ENCODE peak calls at places on chromosome 1, in nine cellular contexts. N, F, V, Y, A, D, H, M and E are unnamed samples.

GRCh38 chr1:226223786-226224244 is 351 bp downstream of the MIXL1 start:
- DNase-seq in N (no peak), H (no peak), A (peak), V (no peak), Y (peak), D (no peak), F (no peak), M (no peak), E (peak)

GRCh38 chr1:236206548-236206947 is 64.2 kb downstream of the GPR137B start:
- DNase-seq in H (no peak), Y (peak), D (no peak), N (no peak), A (no peak), V (no peak), F (no peak), M (peak), E (peak)

GRCh38 chr1:209220048-209220524 is 363.4 kb upstream of the CAMK1G start:
- DNase-seq in V (no peak), M (no peak), Y (no peak), D (no peak), H (no peak), N (no peak), A (no peak), F (no peak), E (no peak)

GRCh38 chr1:243968413-243968812 is 82.7 kb upstream of the ZBTB18 start:
- DNase-seq in D (no peak), Y (no peak), V (no peak), F (no peak), H (no peak), N (no peak), A (no peak), M (no peak), E (no peak)

GRCh38 chr1:42429623-42430022 is 26.2 kb downstream of the ZMYND12 start:
- DNase-seq in D (no peak), F (no peak), H (no peak), N (no peak), A (no peak), V (no peak), M (no peak), Y (no peak), E (no peak)

GRCh38 chr1:202274611-202275010 is 67.1 kb downstream of the UBE2T start:
- DNase-seq in V (peak), M (peak), N (no peak), D (peak), A (peak), H (no peak), Y (peak), F (peak), E (peak)

GRCh38 chr1:183180634-183181056 is 5.4 kb upstream of the LAMC2 start:
- DNase-seq in F (peak), A (no peak), M (peak), Y (no peak), V (peak), N (no peak), H (no peak), D (no peak), E (no peak)

GRCh38 chr1:113279776-113280391 is 110.4 kb upstream of the MAGI3 start:
- DNase-seq in F (no peak), H (no peak), D (no peak), Y (no peak), V (no peak), N (no peak), M (no peak), A (no peak), E (no peak)

GRCh38 chr1:214248294-214249082 is 32.5 kb upstream of the SMYD2 start:
- DNase-seq in M (no peak), D (no peak), N (no peak), V (no peak), F (no peak), A (no peak), Y (no peak), H (no peak), E (no peak)

DNA sequence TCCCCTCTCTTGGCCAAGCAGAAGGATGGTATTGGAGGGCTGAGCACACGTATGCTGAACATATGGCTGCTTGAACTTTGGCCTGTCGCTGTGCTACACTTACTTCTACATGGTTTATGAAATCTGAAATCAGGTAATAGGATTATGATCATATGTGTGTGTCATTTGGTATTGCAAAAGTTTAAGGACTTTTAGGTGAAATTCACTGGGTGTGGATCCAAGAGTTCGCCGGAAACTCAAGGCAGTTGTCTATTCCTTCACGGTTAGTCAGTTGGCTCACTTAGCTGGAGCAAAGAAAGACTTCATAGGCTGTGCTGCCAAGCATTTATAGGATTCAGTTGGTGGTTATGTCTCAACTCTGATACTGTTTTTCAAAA is 918 bp downstream of the UAP1 start:
- DNase-seq in D (no peak), A (no peak), H (no peak), F (no peak), Y (peak), N (no peak), M (no peak), V (peak), E (peak)
- TF ChIP-seq POLR2A in D (no peak), A (no peak), H (no peak), F (no peak), Y (no peak), N (no peak), M (no peak), V (no peak), E (no peak)

GRCh38 chr1:33369081-33369480 is 48.2 kb upstream of the A3GALT2 start:
- DNase-seq in V (no peak), F (no peak), H (no peak), N (no peak), A (no peak), Y (no peak), D (peak), M (no peak), E (no peak)
- TF ChIP-seq POLR2A in V (no peak), F (no peak), H (no peak), N (no peak), A (no peak), Y (no peak), D (no peak), M (no peak), E (no peak)

GRCh38 chr1:7703321-7704213 is 67.5 kb upstream of the VAMP3 start:
- DNase-seq in V (no peak), F (no peak), M (peak), N (no peak), H (no peak), A (no peak), D (no peak), Y (peak), E (no peak)

GRCh38 chr1:7705908-7706216 is 65.2 kb upstream of the VAMP3 start:
- DNase-seq in N (no peak), F (no peak), H (no peak), A (no peak), Y (no peak), V (no peak), D (no peak), M (no peak), E (no peak)

GRCh38 chr1:7702365-7702764 is 68.7 kb upstream of the VAMP3 start:
- DNase-seq in V (no peak), Y (no peak), M (no peak), A (no peak), H (no peak), N (no peak), F (no peak), D (no peak), E (no peak)

GRCh38 chr1:7705048-7705907 is 65.8 kb upstream of the VAMP3 start:
- DNase-seq in H (no peak), D (no peak), Y (no peak), M (peak), F (no peak), V (peak), A (no peak), N (no peak), E (peak)

DNA sequence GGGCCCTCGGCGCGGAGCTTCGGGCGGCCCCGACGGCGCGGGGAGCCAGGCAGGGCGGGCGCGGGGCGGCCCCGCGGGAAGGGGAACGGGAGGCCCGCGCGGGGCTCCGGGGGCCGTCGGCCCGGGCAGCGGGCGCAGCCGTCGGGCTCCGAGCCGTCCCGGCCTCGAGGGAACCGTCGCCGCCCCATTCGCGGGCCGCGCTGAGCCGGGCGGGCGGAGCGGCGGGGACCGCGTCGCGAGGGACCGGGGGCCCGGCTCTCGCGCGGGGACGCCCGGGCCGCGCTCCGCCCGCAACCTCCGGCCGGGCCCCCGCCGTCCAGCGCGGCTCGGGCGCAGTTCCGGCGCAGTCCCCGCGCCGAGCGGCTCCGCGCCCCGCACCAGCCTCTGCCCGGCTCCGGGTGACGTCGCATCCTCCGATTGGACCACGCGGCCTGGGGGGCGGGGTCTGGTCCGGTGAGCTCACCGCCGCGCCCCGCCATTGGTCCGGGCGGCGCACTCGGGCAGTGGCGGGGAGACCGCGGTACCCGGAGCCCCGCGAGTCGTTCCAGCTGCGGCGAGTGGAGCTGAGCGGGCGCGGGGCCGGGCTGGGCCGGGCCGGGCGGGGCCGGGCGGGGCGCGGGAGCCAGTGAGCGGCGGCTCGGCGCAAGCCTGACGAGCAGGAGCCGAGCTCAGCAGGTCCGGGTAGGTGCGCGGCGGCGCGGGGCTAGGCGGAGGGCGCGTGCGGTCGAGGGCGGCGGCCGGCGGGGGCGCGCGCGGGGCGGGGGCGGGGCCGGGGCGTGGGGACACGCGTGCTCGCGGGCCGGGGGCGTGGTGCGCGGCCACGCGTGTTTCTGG is 66.7 kb upstream of the VAMP3 start:
- DNase-seq in F (peak), D (peak), V (peak), H (peak), N (peak), Y (peak), M (peak), A (peak), E (peak)
- TF ChIP-seq POLR2A in F (no peak), D (peak), V (peak), H (no peak), N (no peak), Y (no peak), M (no peak), A (no peak), E (no peak)

GRCh38 chr1:224503161-224504118 is 68.8 kb upstream of the WDR26 start:
- DNase-seq in H (peak), V (peak), N (peak), Y (peak), M (peak), F (peak), D (peak), A (peak), E (peak)
- TF ChIP-seq POLR2A in H (no peak), V (no peak), N (no peak), Y (peak), M (no peak), F (no peak), D (no peak), A (no peak), E (peak)

DNA sequence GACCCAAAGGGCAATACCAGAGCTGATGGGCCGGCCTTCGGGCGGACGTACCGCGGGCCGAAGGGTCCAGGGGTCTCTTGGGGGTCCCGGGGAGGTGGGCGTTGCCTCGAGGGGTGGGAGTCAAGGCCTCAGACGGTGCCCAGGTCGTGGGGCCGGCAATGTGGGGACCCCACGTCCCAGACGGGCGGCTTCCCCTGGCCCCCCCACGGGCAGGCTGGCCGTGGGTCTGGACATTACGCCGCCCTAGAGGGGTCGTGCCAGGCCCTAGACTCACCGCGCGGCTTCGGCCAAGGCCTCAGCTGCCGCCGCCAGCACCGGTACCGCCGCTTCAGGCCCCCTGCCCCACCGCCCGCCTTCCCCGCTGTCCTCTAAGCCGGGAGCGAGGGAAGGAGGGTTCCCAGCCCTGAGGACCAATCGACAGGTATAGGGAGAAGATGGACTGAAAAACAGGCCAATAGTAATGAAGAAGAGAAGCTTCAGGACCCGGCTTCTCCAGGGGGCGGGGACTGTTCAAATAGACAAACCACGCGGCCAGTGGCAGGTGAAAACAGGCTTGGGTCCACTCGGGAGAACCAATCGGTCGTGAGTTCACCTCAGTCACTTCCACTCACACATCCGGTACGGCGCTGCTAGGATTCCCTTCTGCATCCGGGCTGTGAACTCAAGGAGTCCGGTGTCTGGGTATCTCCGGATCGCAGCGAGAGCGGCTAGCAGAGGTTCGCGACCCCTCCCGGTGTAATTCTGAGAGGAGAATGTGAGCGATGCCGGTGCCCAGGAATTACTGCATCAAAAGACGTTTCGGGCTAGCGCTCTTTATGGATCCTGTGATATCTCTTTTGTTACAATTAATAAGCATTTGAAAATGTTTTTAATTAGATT is at the start of gene MTOR:
- DNase-seq in H (peak), D (peak), A (peak), Y (peak), N (peak), F (peak), V (peak), M (peak), E (peak)
- TF ChIP-seq POLR2A in H (no peak), D (no peak), A (peak), Y (peak), N (peak), F (peak), V (peak), M (peak), E (peak)